ENCODE peak calls at places on chromosomes 2 and 18, in four cellular contexts. A is heart left ventricle; E is CD8-positive, alpha-beta T cell; O is RPMI8226. R is an unnamed sample.

GRCh38 chr2:62662548-62662947 is 43.0 kb upstream of the EHBP1 start:
- DNase-seq in E (no peak), O (peak), A (no peak), R (no peak)

GRCh38 chr18:33805592-33805991 is 227.6 kb downstream of the ASXL3 start:
- DNase-seq in E (no peak), O (no peak), A (no peak), R (no peak)

GRCh38 chr18:58520964-58521363 is 107.9 kb downstream of the ALPK2 start:
- DNase-seq in E (no peak), O (no peak), A (no peak), R (no peak)

GRCh38 chr2:119338826-119339561 is 27.6 kb downstream of the C2orf76 start:
- DNase-seq in A (peak), O (no peak), E (peak), R (no peak)

GRCh38 chr18:48762836-48763713 is 187.7 kb downstream of the SMAD7 start:
- DNase-seq in O (no peak), A (no peak), E (no peak), R (no peak)

GRCh38 chr18:55416791-55417190 is 171.2 kb downstream of the TCF4 start:
- DNase-seq in O (no peak), E (no peak), A (no peak), R (peak)

GRCh38 chr18:25604231-25604908 is 252.4 kb upstream of the ZNF521 start:
- DNase-seq in O (no peak), E (no peak), A (no peak), R (no peak)

GRCh38 chr2:241795021-241795999 is 13.7 kb upstream of the NEU4 start:
- DNase-seq in O (peak), E (no peak), A (no peak), R (peak)

GRCh38 chr2:10245021-10245420 is 57.7 kb upstream of the HPCAL1 start:
- DNase-seq in A (no peak), E (no peak), O (no peak), R (no peak)

GRCh38 chr2:24540011-24540477 is 49.0 kb downstream of the NCOA1 start:
- DNase-seq in E (no peak), A (no peak), O (no peak), R (no peak)

GRCh38 chr18:48594725-48595124 is 55.9 kb downstream of the CTIF start:
- DNase-seq in A (peak), O (no peak), E (no peak), R (no peak)

GRCh38 chr2:203732072-203732952 is 25.9 kb downstream of the CD28 start:
- DNase-seq in E (no peak), A (no peak), O (peak), R (no peak)

R was measured in BE2C.